ENCODE peak calls at places on chromosomes 16 and 17, in seven cellular contexts. One of them, this sample, is unnamed.

GRCh38 chr17:62565817-62566216 is 61.7 kb upstream of the MRC2 start:
- DNase-seq in ovary: no peak
- DNase-seq in gastrocnemius medialis: no peak
- DNase-seq in breast epithelium: no peak
- DNase-seq in tibial nerve: no peak
- DNase-seq in heart left ventricle: no peak
- DNase-seq in A549: peak; percentile 42
- DNase-seq in this sample: no peak

GRCh38 chr16:19583665-19584300 is 28.3 kb downstream of the VPS35L start:
- DNase-seq in ovary: no peak
- DNase-seq in gastrocnemius medialis: no peak
- DNase-seq in breast epithelium: no peak
- DNase-seq in tibial nerve: no peak
- DNase-seq in heart left ventricle: no peak
- DNase-seq in A549: peak; percentile 30
- DNase-seq in this sample: no peak

GRCh38 chr16:89407925-89408300 is 82.4 kb downstream of the ANKRD11 start:
- DNase-seq in ovary: no peak
- DNase-seq in gastrocnemius medialis: peak; percentile 67
- DNase-seq in breast epithelium: no peak
- DNase-seq in tibial nerve: no peak
- DNase-seq in heart left ventricle: no peak
- DNase-seq in A549: no peak
- DNase-seq in this sample: no peak

GRCh38 chr17:18981642-18982424 is 22.7 kb downstream of the FAM83G start:
- DNase-seq in ovary: no peak
- DNase-seq in gastrocnemius medialis: no peak
- DNase-seq in breast epithelium: no peak
- DNase-seq in tibial nerve: no peak
- DNase-seq in heart left ventricle: no peak
- DNase-seq in A549: peak; percentile 82
- DNase-seq in this sample: no peak

GRCh38 chr16:79573881-79574280 is 26.7 kb downstream of the MAF start:
- DNase-seq in ovary: no peak
- DNase-seq in gastrocnemius medialis: no peak
- DNase-seq in breast epithelium: no peak
- DNase-seq in tibial nerve: no peak
- DNase-seq in heart left ventricle: no peak
- DNase-seq in A549: no peak
- DNase-seq in this sample: no peak

GRCh38 chr16:85921026-85921425 is 22.1 kb downstream of the IRF8 start:
- DNase-seq in ovary: no peak
- DNase-seq in gastrocnemius medialis: no peak
- DNase-seq in breast epithelium: no peak
- DNase-seq in tibial nerve: no peak
- DNase-seq in heart left ventricle: no peak
- DNase-seq in A549: no peak
- DNase-seq in this sample: no peak

GRCh38 chr16:4894276-4895150 is 42.4 kb downstream of the PPL start:
- DNase-seq in ovary: no peak
- DNase-seq in gastrocnemius medialis: no peak
- DNase-seq in breast epithelium: no peak
- DNase-seq in tibial nerve: no peak
- DNase-seq in heart left ventricle: no peak
- DNase-seq in A549: peak; percentile 36
- DNase-seq in this sample: no peak

GRCh38 chr16:78505544-78506371 is 406.3 kb downstream of the WWOX start:
- DNase-seq in ovary: peak; percentile 91
- DNase-seq in gastrocnemius medialis: peak; percentile 60
- DNase-seq in breast epithelium: peak; percentile 62
- DNase-seq in tibial nerve: peak; percentile 69
- DNase-seq in heart left ventricle: peak; percentile 78
- DNase-seq in A549: no peak
- DNase-seq in this sample: no peak

GRCh38 chr16:48091077-48091476 is 64.7 kb downstream of the ABCC12 start:
- DNase-seq in ovary: no peak
- DNase-seq in gastrocnemius medialis: no peak
- DNase-seq in breast epithelium: no peak
- DNase-seq in tibial nerve: no peak
- DNase-seq in heart left ventricle: no peak
- DNase-seq in A549: no peak
- DNase-seq in this sample: no peak

GRCh38 chr16:17107450-17107849 is 363.3 kb downstream of the XYLT1 start:
- DNase-seq in ovary: no peak
- DNase-seq in gastrocnemius medialis: no peak
- DNase-seq in breast epithelium: no peak
- DNase-seq in tibial nerve: no peak
- DNase-seq in heart left ventricle: no peak
- DNase-seq in A549: no peak
- DNase-seq in this sample: no peak

GRCh38 chr16:88691924-88692560 is 5.7 kb upstream of the SNAI3 start:
- DNase-seq in ovary: no peak
- DNase-seq in gastrocnemius medialis: no peak
- DNase-seq in breast epithelium: no peak
- DNase-seq in tibial nerve: no peak
- DNase-seq in heart left ventricle: no peak
- DNase-seq in A549: no peak
- DNase-seq in this sample: no peak

GRCh38 chr16:28575446-28576109 is 21.3 kb downstream of the SULT1A2 start:
- DNase-seq in ovary: no peak
- DNase-seq in gastrocnemius medialis: no peak
- DNase-seq in breast epithelium: no peak
- DNase-seq in tibial nerve: no peak
- DNase-seq in heart left ventricle: no peak
- DNase-seq in A549: no peak
- DNase-seq in this sample: no peak

GRCh38 chr17:61469949-61470348 is 17.7 kb downstream of the TBX4 start:
- DNase-seq in ovary: no peak
- DNase-seq in gastrocnemius medialis: no peak
- DNase-seq in breast epithelium: no peak
- DNase-seq in tibial nerve: no peak
- DNase-seq in heart left ventricle: no peak
- DNase-seq in A549: no peak
- DNase-seq in this sample: no peak

GRCh38 chr17:17552351-17553216 is 38.9 kb downstream of the PEMT start:
- DNase-seq in ovary: no peak
- DNase-seq in gastrocnemius medialis: peak; percentile 77
- DNase-seq in breast epithelium: no peak
- DNase-seq in tibial nerve: no peak
- DNase-seq in heart left ventricle: no peak
- DNase-seq in A549: no peak
- DNase-seq in this sample: no peak

DNA sequence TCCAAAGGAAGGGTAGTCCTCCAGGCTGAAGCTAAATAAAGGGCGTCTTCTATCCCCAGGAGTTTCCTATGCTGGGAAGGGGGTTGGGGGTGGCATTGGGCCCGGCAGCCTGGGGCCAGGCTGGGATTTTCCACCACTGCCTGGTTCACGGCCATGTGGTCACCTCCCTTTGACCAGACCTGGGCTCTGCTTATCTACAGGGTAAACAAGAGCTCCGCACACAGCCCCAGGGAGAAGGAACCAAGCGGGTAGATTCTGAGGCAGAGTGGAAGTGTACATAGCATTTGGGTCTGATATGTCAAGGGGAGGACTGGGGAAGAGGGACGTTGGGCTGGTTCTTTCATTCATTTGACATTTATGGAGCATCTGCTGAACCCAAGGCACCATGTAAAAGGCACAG is 27.2 kb upstream of the TMEM220 start:
- DNase-seq in ovary: no peak
- DNase-seq in gastrocnemius medialis: no peak
- DNase-seq in breast epithelium: peak; percentile 34
- DNase-seq in tibial nerve: no peak
- DNase-seq in heart left ventricle: no peak
- DNase-seq in A549: no peak
- DNase-seq in this sample: no peak
- TF ChIP-seq POLR2A in ovary: no peak
- TF ChIP-seq POLR2A in gastrocnemius medialis: no peak
- TF ChIP-seq POLR2A in breast epithelium: no peak
- TF ChIP-seq POLR2A in tibial nerve: no peak
- TF ChIP-seq POLR2A in heart left ventricle: no peak
- TF ChIP-seq POLR2A in A549: no peak
- TF ChIP-seq POLR2A in this sample: no peak

GRCh38 chr17:75813081-75814020 is 28.7 kb downstream of the UNK start:
- DNase-seq in ovary: no peak
- DNase-seq in gastrocnemius medialis: no peak
- DNase-seq in breast epithelium: no peak
- DNase-seq in tibial nerve: no peak
- DNase-seq in heart left ventricle: no peak
- DNase-seq in A549: no peak
- DNase-seq in this sample: no peak

GRCh38 chr17:75816693-75817092 is 27.5 kb downstream of the UNC13D start:
- DNase-seq in ovary: no peak
- DNase-seq in gastrocnemius medialis: peak; percentile 10
- DNase-seq in breast epithelium: no peak
- DNase-seq in tibial nerve: no peak
- DNase-seq in heart left ventricle: no peak
- DNase-seq in A549: no peak
- DNase-seq in this sample: no peak

GRCh38 chr17:75814021-75814395 is 29.4 kb downstream of the UNK start:
- DNase-seq in ovary: no peak
- DNase-seq in gastrocnemius medialis: no peak
- DNase-seq in breast epithelium: no peak
- DNase-seq in tibial nerve: no peak
- DNase-seq in heart left ventricle: no peak
- DNase-seq in A549: no peak
- DNase-seq in this sample: no peak

GRCh38 chr17:75815399-75815798 is 28.8 kb downstream of the UNC13D start:
- DNase-seq in ovary: no peak
- DNase-seq in gastrocnemius medialis: no peak
- DNase-seq in breast epithelium: no peak
- DNase-seq in tibial nerve: no peak
- DNase-seq in heart left ventricle: no peak
- DNase-seq in A549: no peak
- DNase-seq in this sample: no peak

GRCh38 chr17:75814900-75815373 is 29.3 kb downstream of the UNC13D start:
- DNase-seq in ovary: no peak
- DNase-seq in gastrocnemius medialis: no peak
- DNase-seq in breast epithelium: no peak
- DNase-seq in tibial nerve: no peak
- DNase-seq in heart left ventricle: no peak
- DNase-seq in A549: no peak
- DNase-seq in this sample: no peak
- TF ChIP-seq POLR2A in ovary: no peak
- TF ChIP-seq POLR2A in gastrocnemius medialis: no peak
- TF ChIP-seq POLR2A in breast epithelium: no peak
- TF ChIP-seq POLR2A in tibial nerve: no peak
- TF ChIP-seq POLR2A in heart left ventricle: no peak
- TF ChIP-seq POLR2A in A549: no peak
- TF ChIP-seq POLR2A in this sample: no peak

GRCh38 chr16:20807822-20808207 is 1.5 kb downstream of the REXO5 start:
- DNase-seq in ovary: no peak
- DNase-seq in gastrocnemius medialis: no peak
- DNase-seq in breast epithelium: no peak
- DNase-seq in tibial nerve: no peak
- DNase-seq in heart left ventricle: no peak
- DNase-seq in A549: no peak
- DNase-seq in this sample: no peak
- TF ChIP-seq POLR2A in ovary: no peak
- TF ChIP-seq POLR2A in gastrocnemius medialis: no peak
- TF ChIP-seq POLR2A in breast epithelium: no peak
- TF ChIP-seq POLR2A in tibial nerve: no peak
- TF ChIP-seq POLR2A in heart left ventricle: no peak
- TF ChIP-seq POLR2A in A549: no peak
- TF ChIP-seq POLR2A in this sample: no peak

GRCh38 chr16:68257906-68258800 is 6.2 kb upstream of the SLC7A6 start:
- DNase-seq in ovary: no peak
- DNase-seq in gastrocnemius medialis: peak; percentile 93
- DNase-seq in breast epithelium: no peak
- DNase-seq in tibial nerve: no peak
- DNase-seq in heart left ventricle: no peak
- DNase-seq in A549: no peak
- DNase-seq in this sample: no peak
- TF ChIP-seq POLR2A in ovary: no peak
- TF ChIP-seq POLR2A in gastrocnemius medialis: no peak
- TF ChIP-seq POLR2A in breast epithelium: no peak
- TF ChIP-seq POLR2A in tibial nerve: no peak
- TF ChIP-seq POLR2A in heart left ventricle: no peak
- TF ChIP-seq POLR2A in A549: no peak
- TF ChIP-seq POLR2A in this sample: no peak

GRCh38 chr17:70604854-70605253 is 435.5 kb downstream of the KCNJ2 start:
- DNase-seq in ovary: no peak
- DNase-seq in gastrocnemius medialis: no peak
- DNase-seq in breast epithelium: no peak
- DNase-seq in tibial nerve: no peak
- DNase-seq in heart left ventricle: no peak
- DNase-seq in A549: no peak
- DNase-seq in this sample: no peak

GRCh38 chr17:70597774-70598173 is 428.4 kb downstream of the KCNJ2 start:
- DNase-seq in ovary: no peak
- DNase-seq in gastrocnemius medialis: no peak
- DNase-seq in breast epithelium: no peak
- DNase-seq in tibial nerve: no peak
- DNase-seq in heart left ventricle: no peak
- DNase-seq in A549: no peak
- DNase-seq in this sample: no peak

GRCh38 chr17:70603226-70603625 is 433.9 kb downstream of the KCNJ2 start:
- DNase-seq in ovary: no peak
- DNase-seq in gastrocnemius medialis: no peak
- DNase-seq in breast epithelium: no peak
- DNase-seq in tibial nerve: no peak
- DNase-seq in heart left ventricle: no peak
- DNase-seq in A549: no peak
- DNase-seq in this sample: no peak

DNA sequence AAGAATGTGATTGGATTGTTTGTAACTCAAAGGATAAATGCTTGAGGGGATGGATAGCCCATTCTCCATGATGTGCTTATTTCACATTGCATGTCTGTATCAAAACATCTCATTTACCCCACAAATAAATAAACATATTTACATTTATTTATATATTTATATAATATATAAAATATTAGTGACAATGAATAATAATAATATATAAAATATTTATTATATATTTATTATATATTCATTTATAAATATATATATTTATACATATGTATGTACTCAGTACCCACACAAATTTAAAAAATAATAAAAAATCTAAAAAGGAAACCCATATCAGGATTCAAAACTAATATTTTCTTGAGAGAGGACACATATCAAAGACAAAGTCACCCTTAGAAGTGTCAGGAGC is 429.9 kb downstream of the KCNJ2 start:
- DNase-seq in ovary: no peak
- DNase-seq in gastrocnemius medialis: no peak
- DNase-seq in breast epithelium: no peak
- DNase-seq in tibial nerve: no peak
- DNase-seq in heart left ventricle: no peak
- DNase-seq in A549: no peak
- DNase-seq in this sample: no peak
- TF ChIP-seq POLR2A in ovary: no peak
- TF ChIP-seq POLR2A in gastrocnemius medialis: no peak
- TF ChIP-seq POLR2A in breast epithelium: no peak
- TF ChIP-seq POLR2A in tibial nerve: no peak
- TF ChIP-seq POLR2A in heart left ventricle: no peak
- TF ChIP-seq POLR2A in A549: no peak
- TF ChIP-seq POLR2A in this sample: no peak

GRCh38 chr17:77124192-77124908 is 16.4 kb upstream of the SEC14L1 start:
- DNase-seq in ovary: no peak
- DNase-seq in gastrocnemius medialis: peak; percentile 33
- DNase-seq in breast epithelium: peak; percentile 42
- DNase-seq in tibial nerve: peak; percentile 45
- DNase-seq in heart left ventricle: peak; percentile 65
- DNase-seq in A549: peak; percentile 62
- DNase-seq in this sample: no peak
- TF ChIP-seq POLR2A in ovary: no peak
- TF ChIP-seq POLR2A in gastrocnemius medialis: peak; percentile 38
- TF ChIP-seq POLR2A in breast epithelium: no peak
- TF ChIP-seq POLR2A in tibial nerve: no peak
- TF ChIP-seq POLR2A in heart left ventricle: no peak
- TF ChIP-seq POLR2A in A549: no peak
- TF ChIP-seq POLR2A in this sample: no peak

GRCh38 chr16:30698816-30699614 is at the start of gene SRCAP:
- DNase-seq in ovary: peak; percentile 87
- DNase-seq in gastrocnemius medialis: peak; percentile 87
- DNase-seq in breast epithelium: peak; percentile 75
- DNase-seq in tibial nerve: peak; percentile 90
- DNase-seq in heart left ventricle: peak; percentile 89
- DNase-seq in A549: peak; percentile 86
- DNase-seq in this sample: peak; percentile 86
- TF ChIP-seq POLR2A in ovary: peak; percentile 70
- TF ChIP-seq POLR2A in gastrocnemius medialis: peak; percentile 84
- TF ChIP-seq POLR2A in breast epithelium: no peak
- TF ChIP-seq POLR2A in tibial nerve: peak; percentile 13
- TF ChIP-seq POLR2A in heart left ventricle: no peak
- TF ChIP-seq POLR2A in A549: peak; percentile 63
- TF ChIP-seq POLR2A in this sample: peak; percentile 81